ENCODE peak calls at places on chromosomes 12 and 14, in seven cellular contexts. G is AG09309, P is PC-3, R is stomach, E is cardiac muscle cell, K is psoas muscle, M is HFF-Myc. C is an unnamed sample.

GRCh38 chr14:50260511-50260910 is 29.1 kb upstream of the SOS2 start:
- DNase-seq in G (peak), P (peak), R (no peak), E (peak), K (no peak), M (peak), C (no peak)

GRCh38 chr14:58955294-58955821 is 233.1 kb upstream of the DAAM1 start:
- DNase-seq in G (no peak), P (no peak), R (no peak), E (peak), K (no peak), M (no peak), C (no peak)

GRCh38 chr12:69329669-69330428 is 18.3 kb upstream of the LYZ start:
- DNase-seq in G (no peak), P (peak), R (no peak), E (no peak), K (no peak), M (no peak), C (no peak)

GRCh38 chr14:101064718-101065117 is 161.2 kb upstream of the RTL1 start:
- DNase-seq in G (no peak), P (no peak), R (no peak), E (no peak), K (no peak), M (no peak), C (no peak)

GRCh38 chr12:92784795-92785562 is 82.2 kb downstream of the PLEKHG7 start:
- DNase-seq in G (no peak), P (peak), R (no peak), E (peak), K (no peak), M (peak), C (no peak)

GRCh38 chr14:75283162-75283883 is 4.7 kb downstream of the FOS start:
- DNase-seq in G (no peak), P (no peak), R (peak), E (peak), K (no peak), M (no peak), C (no peak)

GRCh38 chr12:54051916-54052744 is 1.5 kb upstream of the HOXC4 start:
- DNase-seq in G (peak), P (peak), R (no peak), E (no peak), K (no peak), M (no peak), C (no peak)

GRCh38 chr12:4392223-4392742 is 12.8 kb upstream of the FGF23 start:
- DNase-seq in G (no peak), P (no peak), R (no peak), E (peak), K (no peak), M (no peak), C (no peak)

GRCh38 chr14:64235652-64236640 is 58.2 kb downstream of the ESR2 start:
- DNase-seq in G (no peak), P (no peak), R (no peak), E (no peak), K (no peak), M (no peak), C (no peak)

GRCh38 chr14:97120204-97121120 is 323.3 kb downstream of the VRK1 start:
- DNase-seq in G (no peak), P (peak), R (no peak), E (no peak), K (no peak), M (no peak), C (no peak)

GRCh38 chr12:130788515-130788914 is 50.5 kb downstream of the STX2 start:
- DNase-seq in G (no peak), P (no peak), R (no peak), E (no peak), K (no peak), M (no peak), C (no peak)

GRCh38 chr14:40467969-40468368 is 1035.7 kb upstream of the FBXO33 start:
- DNase-seq in G (no peak), P (no peak), R (no peak), E (no peak), K (no peak), M (no peak), C (no peak)

GRCh38 chr14:105430535-105430934 is 10.9 kb downstream of the MTA1 start:
- DNase-seq in G (no peak), P (peak), R (no peak), E (peak), K (no peak), M (peak), C (no peak)

GRCh38 chr12:94805749-94806148 is 155.4 kb upstream of the TMCC3 start:
- DNase-seq in G (peak), P (no peak), R (no peak), E (peak), K (no peak), M (no peak), C (no peak)

GRCh38 chr14:64531567-64531966 is 9.0 kb upstream of the HSPA2 start:
- DNase-seq in G (no peak), P (no peak), R (no peak), E (no peak), K (no peak), M (no peak), C (no peak)

GRCh38 chr14:29016050-29016900 is 249.7 kb downstream of the FOXG1 start:
- DNase-seq in G (no peak), P (peak), R (no peak), E (peak), K (peak), M (peak), C (peak)

GRCh38 chr12:131087302-131087818 is 133.7 kb downstream of the ADGRD1 start:
- DNase-seq in G (no peak), P (no peak), R (peak), E (no peak), K (peak), M (no peak), C (no peak)

GRCh38 chr12:119988440-119988787 is 622 bp upstream of the BICDL1 start:
- DNase-seq in G (no peak), P (no peak), R (no peak), E (peak), K (no peak), M (peak), C (no peak)

GRCh38 chr12:119990382-119990874 is 1.4 kb downstream of the BICDL1 start:
- DNase-seq in G (no peak), P (no peak), R (no peak), E (no peak), K (no peak), M (no peak), C (no peak)

GRCh38 chr12:119989619-119990381 is 764 bp downstream of the BICDL1 start:
- DNase-seq in G (peak), P (peak), R (peak), E (peak), K (peak), M (no peak), C (peak)

GRCh38 chr12:119992129-119992705 is 3.2 kb downstream of the BICDL1 start:
- DNase-seq in G (no peak), P (no peak), R (no peak), E (no peak), K (no peak), M (no peak), C (no peak)

DNA sequence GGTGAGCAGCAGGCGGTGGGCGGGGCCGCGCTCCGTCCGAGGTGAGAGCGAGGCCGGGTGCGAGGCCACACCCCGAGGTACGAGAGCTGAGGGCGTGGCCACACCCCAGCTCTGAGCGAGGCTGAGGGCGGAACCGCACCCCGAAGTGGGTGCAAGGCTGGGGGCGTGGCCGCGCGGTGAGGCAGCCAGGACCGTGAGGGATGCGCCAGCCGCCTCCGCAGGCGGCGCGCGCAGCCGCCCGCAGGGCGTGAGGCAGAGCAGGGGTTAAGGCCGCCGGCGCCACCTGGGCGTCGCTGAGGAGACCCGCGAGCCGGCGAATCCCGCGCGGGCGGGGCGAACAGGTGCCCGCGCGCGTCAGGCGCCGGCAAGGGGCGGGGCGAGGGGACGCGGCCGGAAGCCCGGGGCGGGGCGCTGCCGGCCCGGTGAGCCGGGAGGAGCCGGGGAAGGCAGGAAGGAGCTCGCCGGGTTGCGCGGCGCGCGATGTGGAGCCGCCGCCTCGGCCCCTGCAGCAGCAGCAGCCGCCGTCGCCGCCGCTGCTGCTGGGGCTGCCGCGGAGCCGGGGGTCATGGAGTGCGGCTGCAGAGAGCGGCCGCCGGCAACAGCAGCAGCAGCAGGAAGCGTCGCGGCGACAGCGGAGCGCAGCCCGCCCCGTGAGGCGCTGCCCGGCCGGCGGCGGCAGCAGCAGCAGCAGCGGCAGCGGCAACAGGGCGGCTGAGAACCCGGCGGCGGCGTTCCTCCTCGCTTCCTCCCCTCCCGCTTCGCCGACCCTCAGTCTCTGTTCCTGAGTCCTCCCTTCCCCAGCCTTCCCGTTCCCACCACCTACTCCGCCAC is at the start of gene BICDL1:
- DNase-seq in G (no peak), P (peak), R (peak), E (peak), K (peak), M (no peak), C (peak)
- TF ChIP-seq CTCF in G (no peak), P (no peak), R (no peak), E (peak), K (no peak), M (no peak), C (no peak)

GRCh38 chr12:106138646-106139421 is at the start of gene NUAK1:
- DNase-seq in G (no peak), P (peak), R (peak), E (peak), K (peak), M (no peak), C (peak)

GRCh38 chr12:106140223-106140986 is 1.7 kb upstream of the NUAK1 start:
- DNase-seq in G (no peak), P (no peak), R (no peak), E (no peak), K (no peak), M (no peak), C (no peak)

GRCh38 chr12:106138279-106138645 is 492 bp downstream of the NUAK1 start:
- DNase-seq in G (no peak), P (peak), R (no peak), E (no peak), K (no peak), M (no peak), C (peak)

GRCh38 chr12:106141003-106141402 is 2.2 kb upstream of the NUAK1 start:
- DNase-seq in G (no peak), P (no peak), R (no peak), E (no peak), K (no peak), M (no peak), C (no peak)

DNA sequence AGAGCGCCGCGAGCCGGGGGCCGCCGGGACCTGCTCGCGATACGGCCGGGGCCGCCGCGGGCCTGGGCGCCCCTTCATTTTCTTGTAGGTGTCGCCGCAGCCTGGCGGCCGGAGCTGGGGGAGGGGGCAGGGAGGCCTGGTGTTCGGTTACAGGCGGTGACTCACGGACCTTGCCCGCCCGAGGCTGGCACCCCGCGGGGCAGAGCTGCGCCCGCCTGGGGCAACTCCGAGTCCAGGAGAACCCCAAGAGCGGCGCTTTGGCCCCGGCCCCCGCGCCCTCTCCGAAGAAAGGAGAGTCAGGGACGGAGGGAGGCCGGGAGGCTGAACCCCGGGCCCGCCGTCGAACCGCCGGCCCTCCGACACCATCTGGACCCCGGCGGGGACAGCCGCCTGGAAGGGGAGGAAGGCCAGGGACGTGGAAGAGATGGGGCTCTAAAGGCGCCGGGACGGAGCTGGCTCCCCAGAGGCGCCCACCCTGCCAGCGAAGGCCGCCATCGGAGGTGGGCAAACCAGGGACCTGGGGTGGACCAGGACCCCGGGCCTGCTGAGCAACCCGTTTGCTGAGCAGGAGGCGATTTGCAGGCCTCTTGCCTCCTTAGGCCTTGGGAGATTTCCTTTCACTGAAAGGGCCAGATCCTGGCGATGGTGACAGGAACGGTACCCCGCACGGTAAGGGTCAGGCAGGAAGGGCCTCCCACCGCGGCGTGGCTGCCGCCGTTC is 828 bp upstream of the NUAK1 start:
- DNase-seq in G (no peak), P (peak), R (peak), E (peak), K (peak), M (no peak), C (peak)
- TF ChIP-seq CTCF in G (no peak), P (no peak), R (no peak), E (no peak), K (no peak), M (no peak), C (no peak)

GRCh38 chr12:108598553-108599250 is 818 bp upstream of the TMEM119 start:
- DNase-seq in G (no peak), P (no peak), R (no peak), E (no peak), K (no peak), M (no peak), C (no peak)

GRCh38 chr12:108602209-108602705 is 4.4 kb upstream of the TMEM119 start:
- DNase-seq in G (no peak), P (no peak), R (no peak), E (no peak), K (no peak), M (no peak), C (no peak)

GRCh38 chr12:108599541-108599940 is 1.7 kb upstream of the TMEM119 start:
- DNase-seq in G (no peak), P (no peak), R (no peak), E (no peak), K (no peak), M (no peak), C (no peak)

GRCh38 chr12:108600702-108601007 is 2.8 kb upstream of the TMEM119 start:
- DNase-seq in G (no peak), P (no peak), R (no peak), E (no peak), K (no peak), M (no peak), C (no peak)

DNA sequence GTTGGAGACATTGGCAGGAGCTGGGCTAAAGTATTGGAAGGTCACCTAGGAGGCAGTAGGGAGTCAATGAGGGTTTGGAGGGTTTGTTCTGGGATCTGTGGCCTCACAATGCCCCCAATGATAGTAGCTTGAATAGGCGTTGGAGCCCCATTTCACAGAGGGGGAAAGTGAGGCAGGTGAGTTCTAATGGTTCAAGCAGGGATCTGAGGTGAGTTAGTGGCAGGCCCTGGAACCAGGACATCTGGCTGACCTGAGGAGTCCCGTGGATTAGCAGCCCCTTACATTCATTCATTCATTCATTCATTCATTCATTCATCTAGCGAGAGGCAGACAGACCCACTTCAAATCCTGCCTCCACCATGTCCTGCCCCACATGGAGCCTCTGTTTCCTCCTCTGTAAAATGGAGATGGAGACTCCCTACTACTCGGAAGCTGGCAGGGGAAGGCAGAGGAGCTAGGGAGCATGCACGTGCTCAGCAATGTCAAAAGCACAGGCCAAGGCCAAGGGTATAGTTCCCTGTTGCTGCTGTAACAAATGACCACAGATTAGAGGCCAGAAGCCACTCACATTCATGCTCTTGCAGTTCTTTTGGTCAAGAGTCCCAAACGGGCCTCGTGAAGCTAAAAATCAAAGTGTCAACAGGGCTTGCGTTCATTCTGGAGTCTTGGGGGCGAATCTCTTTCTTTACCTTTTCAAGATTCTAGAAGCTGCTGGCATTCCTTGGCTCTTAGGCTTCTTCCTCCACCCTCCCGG is 2.2 kb upstream of the TMEM119 start:
- DNase-seq in G (no peak), P (no peak), R (no peak), E (no peak), K (no peak), M (no peak), C (no peak)
- TF ChIP-seq CTCF in G (no peak), P (peak), R (no peak), E (no peak), K (no peak), M (no peak), C (no peak)

GRCh38 chr14:104107101-104107581 is 21.6 kb downstream of the ASPG start:
- DNase-seq in G (no peak), P (no peak), R (peak), E (no peak), K (peak), M (no peak), C (no peak)
- TF ChIP-seq CTCF in G (no peak), P (no peak), R (no peak), E (no peak), K (no peak), M (no peak), C (no peak)

GRCh38 chr12:168201-168600 is 45.8 kb downstream of the SLC6A12 start:
- DNase-seq in G (no peak), P (no peak), R (no peak), E (no peak), K (no peak), M (no peak), C (no peak)

GRCh38 chr12:166425-167091 is 47.4 kb downstream of the SLC6A12 start:
- DNase-seq in G (no peak), P (no peak), R (no peak), E (no peak), K (no peak), M (no peak), C (no peak)

GRCh38 chr12:163406-163986 is 50.5 kb downstream of the SLC6A12 start:
- DNase-seq in G (no peak), P (no peak), R (no peak), E (no peak), K (no peak), M (no peak), C (no peak)

GRCh38 chr12:164207-164606 is 49.8 kb downstream of the SLC6A12 start:
- DNase-seq in G (no peak), P (no peak), R (no peak), E (no peak), K (no peak), M (no peak), C (no peak)

DNA sequence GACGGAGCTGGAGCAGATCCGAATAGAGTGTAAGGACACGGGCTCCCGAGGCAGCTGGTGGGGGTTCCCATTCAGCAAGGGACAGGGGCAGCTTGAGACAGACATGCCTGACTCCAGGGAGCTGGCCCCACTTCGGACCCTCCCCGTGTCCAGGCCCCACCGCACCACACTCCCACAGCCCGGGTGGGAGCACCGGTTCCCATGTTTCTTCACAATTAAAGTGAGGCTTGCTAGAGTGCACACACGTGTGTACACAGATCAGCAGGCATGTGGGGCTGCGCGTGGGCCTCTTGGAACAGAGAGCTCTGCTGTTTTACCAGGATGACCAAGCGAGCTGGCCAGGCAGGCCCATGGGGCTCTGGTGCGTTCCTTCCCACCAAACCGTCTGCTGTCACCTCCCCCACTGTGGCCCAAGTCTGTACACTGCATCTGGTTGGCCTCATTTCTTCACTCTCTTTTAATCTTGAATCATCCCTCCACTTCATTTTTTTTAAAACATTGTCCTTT is 48.0 kb downstream of the SLC6A12 start:
- DNase-seq in G (no peak), P (no peak), R (no peak), E (no peak), K (no peak), M (no peak), C (no peak)
- TF ChIP-seq CTCF in G (no peak), P (no peak), R (no peak), E (no peak), K (no peak), M (no peak), C (no peak)

DNA sequence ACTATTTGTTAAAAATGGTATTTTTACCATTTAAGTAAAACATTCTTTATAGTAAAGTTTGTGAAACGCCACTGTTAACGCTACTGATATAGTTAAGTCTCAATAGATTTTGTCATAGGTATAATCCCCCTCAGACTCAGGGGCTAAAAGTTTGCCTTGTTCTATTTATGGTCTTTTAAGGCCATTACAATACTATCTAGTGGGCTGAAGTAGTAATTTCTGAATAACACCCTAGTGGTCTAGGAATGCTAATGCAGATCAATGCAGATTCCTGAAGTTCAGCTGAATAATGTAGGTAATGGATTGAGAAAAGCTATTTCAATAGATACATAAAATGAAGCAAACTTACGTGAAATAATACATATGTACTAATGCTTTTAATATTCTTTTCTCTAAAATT is 989.3 kb upstream of the NOVA1 start:
- DNase-seq in G (no peak), P (no peak), R (no peak), E (no peak), K (no peak), M (no peak), C (no peak)
- TF ChIP-seq CTCF in G (no peak), P (peak), R (no peak), E (no peak), K (no peak), M (no peak), C (peak)

GRCh38 chr14:92093320-92093719 is 13.1 kb downstream of the ATXN3 start:
- DNase-seq in G (no peak), P (no peak), R (no peak), E (no peak), K (no peak), M (no peak), C (no peak)
- TF ChIP-seq CTCF in G (peak), P (peak), R (no peak), E (peak), K (no peak), M (peak), C (no peak)